ENCODE peak calls at places on chromosome 10, in seven cellular contexts. E is heart left ventricle; W is ascending aorta; F is sigmoid colon; B is CD8-positive, alpha-beta memory T cell; V is cardiac muscle cell; G is body of pancreas. T is an unnamed sample. For H3K4me1, the result is how much of the 10 kb centered on the place peaks cover.

GRCh38 chr10:5833814-5834213 is 20.6 kb upstream of the GDI2 start:
- DNase-seq in E (no peak), W (no peak), F (peak), B (no peak), V (peak), G (no peak), T (no peak)

GRCh38 chr10:51162002-51162401 is 87.7 kb downstream of the PRKG1 start:
- DNase-seq in E (peak), W (no peak), F (no peak), B (no peak), V (no peak), G (peak), T (no peak)

GRCh38 chr10:97882142-97883091 is 32.8 kb downstream of the GOLGA7B start:
- DNase-seq in E (no peak), W (peak), F (no peak), B (no peak), V (no peak), G (peak), T (peak)

GRCh38 chr10:128062837-128063563 is 63.2 kb downstream of the MKI67 start:
- DNase-seq in E (peak), W (no peak), F (no peak), B (peak), V (no peak), G (no peak), T (peak)

GRCh38 chr10:127928021-127928806 is 21.3 kb downstream of the PTPRE start:
- DNase-seq in E (no peak), W (no peak), F (peak), B (no peak), V (no peak), G (no peak), T (no peak)

GRCh38 chr10:43596546-43596945 is 9.7 kb upstream of the ZNF485 start:
- DNase-seq in E (no peak), W (no peak), F (no peak), B (no peak), V (no peak), G (no peak), T (no peak)

GRCh38 chr10:4514445-4515108 is 311.4 kb upstream of the AKR1E2 start:
- DNase-seq in E (peak), W (no peak), F (peak), B (no peak), V (no peak), G (peak), T (no peak)

GRCh38 chr10:75894761-75895160 is 463.3 kb downstream of the LRMDA start:
- DNase-seq in E (no peak), W (no peak), F (no peak), B (no peak), V (no peak), G (no peak), T (no peak)

GRCh38 chr10:73647211-73647874 is 6.1 kb upstream of the MYOZ1 start:
- DNase-seq in E (peak), W (no peak), F (peak), B (no peak), V (no peak), G (peak), T (no peak)

GRCh38 chr10:111116211-111116610 is 39.4 kb downstream of the ADRA2A start:
- DNase-seq in E (no peak), W (no peak), F (no peak), B (no peak), V (no peak), G (no peak), T (no peak)

GRCh38 chr10:99457808-99458207 is 27.4 kb upstream of the GOT1 start:
- DNase-seq in E (no peak), W (no peak), F (no peak), B (no peak), V (no peak), G (no peak), T (no peak)

GRCh38 chr10:48209246-48209645 is 65.2 kb downstream of the FRMPD2 start:
- DNase-seq in E (no peak), W (no peak), F (no peak), B (no peak), V (no peak), G (no peak), T (no peak)

GRCh38 chr10:49661291-49661856 is 18.1 kb upstream of the C10orf53 start:
- DNase-seq in E (no peak), W (no peak), F (no peak), B (no peak), V (no peak), G (no peak), T (peak)

GRCh38 chr10:17682236-17682946 is 38.4 kb downstream of the STAM start:
- DNase-seq in E (no peak), W (no peak), F (no peak), B (no peak), V (no peak), G (no peak), T (no peak)

GRCh38 chr10:7467031-7467667 is 56.3 kb upstream of the SFMBT2 start:
- DNase-seq in E (no peak), W (no peak), F (no peak), B (no peak), V (no peak), G (no peak), T (no peak)

GRCh38 chr10:97416565-97416964 is 9.4 kb upstream of the PGAM1 start:
- DNase-seq in E (no peak), W (no peak), F (no peak), B (no peak), V (no peak), G (no peak), T (no peak)

GRCh38 chr10:110636932-110637557 is 7.1 kb upstream of the RBM20 start:
- DNase-seq in E (peak), W (peak), F (peak), B (no peak), V (peak), G (no peak), T (peak)

GRCh38 chr10:109982123-109982522 is 25.7 kb upstream of the ADD3 start:
- DNase-seq in E (no peak), W (no peak), F (no peak), B (no peak), V (no peak), G (no peak), T (no peak)

GRCh38 chr10:33165911-33166310 is 168.6 kb downstream of the NRP1 start:
- DNase-seq in E (no peak), W (no peak), F (no peak), B (no peak), V (no peak), G (no peak), T (no peak)

GRCh38 chr10:29621161-29621560 is 13.6 kb downstream of the SVIL start:
- DNase-seq in E (no peak), W (peak), F (peak), B (no peak), V (no peak), G (no peak), T (peak)

GRCh38 chr10:71766717-71767419 is 6.5 kb downstream of the VSIR start:
- DNase-seq in E (peak), W (no peak), F (peak), B (peak), V (no peak), G (peak), T (peak)

GRCh38 chr10:69474688-69475432 is 23.6 kb downstream of the TSPAN15 start:
- DNase-seq in E (no peak), W (no peak), F (peak), B (no peak), V (no peak), G (no peak), T (peak)

GRCh38 chr10:114412907-114413386 is 8.6 kb upstream of the AFAP1L2 start:
- DNase-seq in E (peak), W (no peak), F (peak), B (no peak), V (no peak), G (peak), T (no peak)

GRCh38 chr10:124627851-124628675 is 116.1 kb downstream of the FAM53B start:
- DNase-seq in E (peak), W (no peak), F (no peak), B (no peak), V (no peak), G (no peak), T (no peak)
- H3K4me1 ChIP-seq in E (half or more), W (under half), F (half or more), B (half or more), V (under half), G (under half), T (under half)

GRCh38 chr10:31262672-31263071 is 56.3 kb upstream of the ZEB1 start:
- DNase-seq in E (peak), W (no peak), F (peak), B (no peak), V (no peak), G (no peak), T (no peak)

GRCh38 chr10:31263903-31264302 is 55.1 kb upstream of the ZEB1 start:
- DNase-seq in E (no peak), W (no peak), F (no peak), B (no peak), V (no peak), G (no peak), T (no peak)

GRCh38 chr10:31261502-31262311 is 57.3 kb upstream of the ZEB1 start:
- DNase-seq in E (no peak), W (no peak), F (no peak), B (no peak), V (no peak), G (no peak), T (no peak)
- H3K27ac ChIP-seq in E (peak), W (peak), F (peak), B (no peak), V (no peak), G (no peak), T (no peak)

GRCh38 chr10:24553051-24553612 is 170.6 kb downstream of the ARHGAP21 start:
- DNase-seq in E (no peak), W (no peak), F (no peak), B (no peak), V (no peak), G (no peak), T (peak)

GRCh38 chr10:24550680-24551079 is 173.0 kb downstream of the ARHGAP21 start:
- DNase-seq in E (no peak), W (no peak), F (no peak), B (no peak), V (no peak), G (no peak), T (no peak)

GRCh38 chr10:24554036-24554435 is 169.7 kb downstream of the ARHGAP21 start:
- DNase-seq in E (no peak), W (no peak), F (no peak), B (no peak), V (no peak), G (no peak), T (no peak)

GRCh38 chr10:24552346-24553016 is 171.2 kb downstream of the ARHGAP21 start:
- DNase-seq in E (no peak), W (no peak), F (no peak), B (no peak), V (no peak), G (peak), T (peak)

DNA sequence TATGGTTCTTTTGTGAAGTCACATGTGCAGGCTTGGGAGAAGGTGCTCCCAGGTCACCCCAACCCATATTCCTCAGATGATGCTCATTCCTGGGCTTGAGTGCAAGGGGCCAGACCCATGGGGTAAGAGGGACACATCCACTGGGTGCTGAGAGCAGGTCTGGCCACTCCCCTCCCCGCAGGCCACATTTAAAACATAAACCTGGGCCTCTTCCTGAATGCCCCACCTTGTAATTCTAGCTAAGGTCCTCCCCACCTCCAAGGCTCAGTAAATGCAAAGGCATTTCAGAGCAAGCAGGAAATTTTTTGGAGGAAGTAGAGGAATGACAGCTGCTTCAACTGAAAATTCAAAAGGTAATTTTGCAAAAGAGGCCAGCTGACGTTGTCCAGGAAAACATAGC is 172.5 kb downstream of the ARHGAP21 start:
- DNase-seq in E (no peak), W (no peak), F (no peak), B (no peak), V (no peak), G (no peak), T (no peak)
- H3K4me3 ChIP-seq in E (no peak), W (no peak), F (no peak), B (no peak), V (no peak), G (no peak), T (no peak)

GRCh38 chr10:89142562-89142961 is 64.6 kb downstream of the CH25H start:
- DNase-seq in E (no peak), W (no peak), F (no peak), B (no peak), V (no peak), G (no peak), T (no peak)
- H3K4me1 ChIP-seq in E (under half), W (under half), F (under half), B (under half), V (under half), G (under half), T (under half)

DNA sequence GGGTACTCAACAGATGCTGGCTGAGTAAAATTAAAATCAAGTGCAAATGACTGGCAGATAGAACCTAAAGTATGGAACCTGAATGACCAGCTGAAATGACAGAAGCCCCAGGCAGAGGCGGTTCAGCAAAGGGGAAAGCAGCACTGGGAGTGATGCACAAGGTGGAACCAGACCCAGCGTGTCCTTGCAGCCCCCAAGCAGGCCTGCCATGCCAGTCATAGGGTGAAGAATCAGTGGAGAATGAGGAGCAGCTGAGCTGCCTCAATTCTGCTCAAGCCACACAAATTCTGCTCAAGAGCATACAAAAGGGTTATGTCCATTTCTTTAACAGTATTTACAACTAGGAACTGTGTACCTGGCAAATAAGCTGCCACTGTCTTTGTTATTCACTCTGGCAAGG is 8.7 kb downstream of the ACTR1A start:
- DNase-seq in E (peak), W (no peak), F (no peak), B (no peak), V (no peak), G (no peak), T (no peak)
- H3K27ac ChIP-seq in E (peak), W (no peak), F (peak), B (no peak), V (no peak), G (no peak), T (no peak)

GRCh38 chr10:104288355-104288754 is 19.4 kb downstream of the GSTO2 start:
- DNase-seq in E (no peak), W (no peak), F (no peak), B (no peak), V (no peak), G (no peak), T (no peak)

GRCh38 chr10:104291439-104291951 is 22.5 kb downstream of the GSTO2 start:
- DNase-seq in E (peak), W (peak), F (peak), B (peak), V (peak), G (peak), T (peak)

GRCh38 chr10:104296687-104297436 is 27.9 kb downstream of the GSTO2 start:
- DNase-seq in E (no peak), W (no peak), F (no peak), B (no peak), V (no peak), G (no peak), T (no peak)

GRCh38 chr10:104293781-104294321 is 24.9 kb downstream of the GSTO2 start:
- DNase-seq in E (no peak), W (no peak), F (no peak), B (no peak), V (no peak), G (no peak), T (no peak)

DNA sequence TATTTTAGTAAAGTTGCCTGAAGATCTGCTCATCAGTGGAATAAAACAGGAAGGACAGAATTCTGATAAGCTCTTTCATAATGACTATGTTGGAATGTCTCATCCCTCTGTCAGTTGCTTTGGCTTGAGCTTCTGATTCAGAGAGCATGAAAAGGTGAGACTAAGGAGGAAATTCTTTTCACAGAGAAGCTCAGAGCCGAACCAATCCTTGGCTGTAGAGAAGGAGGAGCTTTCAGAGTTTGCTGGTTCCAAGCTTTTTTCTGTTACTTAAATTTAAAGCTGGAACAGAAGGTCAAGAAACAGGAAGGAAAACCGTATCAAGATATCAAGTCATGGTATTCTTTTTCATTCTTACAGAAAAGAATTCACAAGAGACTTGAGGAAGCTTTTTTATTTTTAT is 24.0 kb downstream of the GSTO2 start:
- DNase-seq in E (no peak), W (no peak), F (no peak), B (no peak), V (no peak), G (no peak), T (no peak)
- H3K4me3 ChIP-seq in E (no peak), W (no peak), F (no peak), B (no peak), V (no peak), G (no peak), T (no peak)

GRCh38 chr10:100740476-100741341 is 4.7 kb upstream of the PAX2 start:
- DNase-seq in E (no peak), W (no peak), F (peak), B (no peak), V (no peak), G (no peak), T (no peak)

GRCh38 chr10:100741386-100742066 is 3.9 kb upstream of the PAX2 start:
- DNase-seq in E (no peak), W (no peak), F (no peak), B (no peak), V (no peak), G (no peak), T (peak)

GRCh38 chr10:100742936-100743335 is 2.4 kb upstream of the PAX2 start:
- DNase-seq in E (no peak), W (no peak), F (peak), B (no peak), V (no peak), G (no peak), T (no peak)

GRCh38 chr10:100743626-100744135 is 1.7 kb upstream of the PAX2 start:
- DNase-seq in E (no peak), W (no peak), F (peak), B (no peak), V (peak), G (peak), T (peak)

GRCh38 chr10:100742067-100742771 is 3.2 kb upstream of the PAX2 start:
- DNase-seq in E (no peak), W (no peak), F (peak), B (no peak), V (no peak), G (no peak), T (no peak)
- H3K4me1 ChIP-seq in E (half or more), W (under half), F (half or more), B (under half), V (under half), G (half or more), T (under half)

GRCh38 chr10:96261930-96262329 is 9.4 kb downstream of the BLNK start:
- DNase-seq in E (no peak), W (no peak), F (no peak), B (no peak), V (no peak), G (no peak), T (no peak)
- H3K27ac ChIP-seq in E (no peak), W (no peak), F (no peak), B (no peak), V (no peak), G (no peak), T (no peak)